ENCODE peak calls at places on chromosomes 7 and 10, in seven cellular contexts. E is ovary, H is astrocyte of the cerebellum, G is foreskin fibroblast, M is AG10803, Q is hepatocyte, I is bronchial epithelial cell. O is an unnamed sample.

GRCh38 chr7:157719008-157719682 is 382.3 kb downstream of the DNAJB6 start:
- DNase-seq in G (no peak), I (no peak), M (no peak), E (no peak), Q (no peak), H (no peak), O (no peak)

GRCh38 chr7:75743455-75743859 is 4.7 kb upstream of the HIP1 start:
- DNase-seq in M (no peak), H (no peak), G (peak), I (no peak), E (no peak), Q (peak), O (no peak)

GRCh38 chr10:16280595-16280994 is 156.2 kb upstream of the PTER start:
- DNase-seq in Q (no peak), H (no peak), I (no peak), G (no peak), E (no peak), M (no peak), O (no peak)

GRCh38 chr7:116726149-116726548 is 54.2 kb downstream of the MET start:
- DNase-seq in M (no peak), G (no peak), Q (no peak), H (no peak), I (no peak), E (no peak), O (no peak)

GRCh38 chr10:120578123-120578522 is 121.1 kb downstream of the PLPP4 start:
- DNase-seq in G (no peak), E (no peak), Q (no peak), H (no peak), I (no peak), M (no peak), O (no peak)

GRCh38 chr10:86729677-86730076 is 26.7 kb upstream of the BMPR1A start:
- DNase-seq in M (no peak), H (no peak), I (peak), Q (no peak), E (no peak), G (no peak), O (no peak)

GRCh38 chr7:18570890-18571478 is 75.4 kb downstream of the HDAC9 start:
- DNase-seq in Q (peak), G (peak), H (peak), E (no peak), M (peak), I (peak), O (no peak)

GRCh38 chr7:21028186-21028989 is 241.7 kb upstream of the SP8 start:
- DNase-seq in G (no peak), E (no peak), M (no peak), Q (peak), I (peak), H (no peak), O (peak)

GRCh38 chr7:70434376-70434775 is 697.6 kb upstream of the GALNT17 start:
- DNase-seq in E (no peak), G (no peak), Q (no peak), M (peak), I (peak), H (no peak), O (no peak)

GRCh38 chr10:100909506-100910260 is 3.1 kb upstream of the SLF2 start:
- DNase-seq in Q (peak), E (peak), G (peak), I (no peak), M (no peak), H (no peak), O (no peak)

GRCh38 chr7:289209-289755 is 688 bp upstream of the FOXL3 start:
- DNase-seq in E (no peak), M (no peak), Q (no peak), H (no peak), I (no peak), G (no peak), O (no peak)

GRCh38 chr7:156778668-156779067 is 114.3 kb downstream of the LMBR1 start:
- DNase-seq in M (no peak), Q (no peak), E (no peak), G (no peak), I (no peak), H (no peak), O (no peak)

GRCh38 chr7:7228472-7228871 is 46.1 kb downstream of the C1GALT1 start:
- DNase-seq in G (no peak), M (peak), Q (no peak), I (no peak), E (no peak), H (no peak), O (no peak)

GRCh38 chr10:103890194-103890658 is 27.8 kb downstream of the STN1 start:
- DNase-seq in H (no peak), M (no peak), G (no peak), I (peak), E (no peak), Q (peak), O (no peak)

GRCh38 chr10:25766213-25766612 is 167.8 kb upstream of the MYO3A start:
- DNase-seq in Q (no peak), M (no peak), I (no peak), E (no peak), H (no peak), G (no peak), O (no peak)

GRCh38 chr7:129779602-129780256 is 168.2 kb downstream of the NRF1 start:
- DNase-seq in H (no peak), I (peak), Q (peak), E (no peak), M (no peak), G (no peak), O (no peak)

GRCh38 chr7:66213637-66214036 is 8.5 kb downstream of the TPST1 start:
- DNase-seq in H (no peak), M (peak), G (peak), Q (no peak), I (peak), E (no peak), O (no peak)

GRCh38 chr7:92359801-92360200 is 87.5 kb upstream of the GATAD1 start:
- DNase-seq in H (no peak), I (no peak), G (no peak), E (no peak), Q (no peak), M (peak), O (no peak)

GRCh38 chr10:78780551-78780961 is 288.2 kb upstream of the ZMIZ1 start:
- DNase-seq in M (no peak), H (no peak), G (no peak), E (no peak), Q (no peak), I (no peak), O (no peak)

GRCh38 chr7:47369736-47370135 is 212.2 kb downstream of the TNS3 start:
- DNase-seq in M (no peak), I (peak), H (no peak), Q (no peak), E (no peak), G (no peak), O (no peak)

GRCh38 chr10:112973046-112973445 is 23.0 kb downstream of the TCF7L2 start:
- DNase-seq in E (no peak), I (no peak), H (no peak), M (no peak), Q (no peak), G (no peak), O (no peak)

GRCh38 chr7:125061776-125062397 is 132.3 kb upstream of the POT1 start:
- DNase-seq in Q (peak), I (peak), M (no peak), E (no peak), G (peak), H (peak), O (peak)

GRCh38 chr7:85342781-85343180 is 155.9 kb upstream of the SEMA3D start:
- DNase-seq in H (no peak), I (no peak), G (no peak), E (no peak), M (no peak), Q (no peak), O (no peak)

GRCh38 chr10:114624941-114625780 is 32.9 kb downstream of the ABLIM1 start:
- DNase-seq in H (no peak), G (peak), Q (no peak), I (peak), M (no peak), E (no peak), O (no peak)

DNA sequence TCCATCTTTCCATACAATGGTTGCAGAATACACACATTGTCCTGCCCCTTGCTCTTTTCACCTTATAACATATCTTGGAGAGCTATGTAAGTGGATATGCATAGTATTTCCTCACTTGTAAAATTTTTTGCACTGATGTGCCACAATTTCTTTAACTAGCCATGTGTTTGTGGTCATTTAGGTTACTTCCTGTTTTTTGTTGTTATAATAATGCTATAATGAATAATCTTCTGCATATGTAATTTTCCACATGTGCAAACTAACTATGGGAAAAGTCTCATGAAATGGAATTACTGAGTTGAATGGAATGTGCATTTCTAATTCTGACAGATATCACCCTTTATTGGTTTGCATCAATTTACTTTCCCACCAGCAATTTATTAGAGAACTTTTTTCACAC is 2.8 kb downstream of the TAS2R41 start:
- DNase-seq in G (no peak), Q (no peak), M (peak), I (no peak), H (no peak), E (no peak), O (no peak)
- TF ChIP-seq CTCF in G (no peak), Q (no peak), M (no peak), I (no peak), H (no peak), E (no peak), O (no peak)

DNA sequence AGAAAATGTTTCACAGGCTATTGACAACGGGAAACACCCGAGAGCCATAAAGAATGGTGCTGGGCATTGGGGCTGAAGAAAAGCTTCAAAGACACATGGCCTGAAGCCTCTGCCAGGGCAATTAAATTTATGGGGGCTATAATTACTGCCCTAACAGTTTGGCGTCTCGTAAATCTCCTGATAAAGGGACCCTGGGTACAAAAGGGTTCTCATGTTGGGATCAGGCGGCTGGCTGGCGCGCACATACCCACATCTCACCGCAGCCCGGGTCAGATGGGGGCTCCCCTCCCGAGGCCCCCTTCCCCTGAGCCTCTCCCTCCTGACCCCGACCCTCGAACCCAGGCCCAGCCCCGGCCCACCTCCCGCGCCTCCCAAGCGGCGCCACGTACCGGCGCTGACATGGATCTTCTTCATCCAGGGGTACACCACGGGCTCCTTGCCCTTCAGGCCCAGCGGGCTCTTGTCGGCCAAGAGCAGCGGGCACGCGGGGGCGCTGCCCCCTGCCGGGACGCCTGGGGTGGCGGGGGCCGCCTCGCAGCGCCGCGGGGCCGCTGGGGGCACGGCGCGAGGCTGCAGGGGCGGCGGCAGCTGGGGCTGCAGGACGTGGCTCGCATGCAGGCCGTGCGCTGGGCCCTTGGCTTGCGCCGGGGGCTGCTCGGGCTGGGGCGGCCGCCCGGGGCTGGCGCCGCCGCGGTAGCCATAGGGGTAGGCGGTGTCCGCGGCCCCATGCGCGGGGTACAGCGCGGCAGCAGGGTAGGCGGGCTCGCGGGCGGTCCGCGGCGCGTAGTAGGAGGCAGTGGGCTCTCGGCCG is 623 bp downstream of the HOXA4 start:
- DNase-seq in Q (peak), E (no peak), M (peak), H (no peak), G (no peak), I (no peak), O (no peak)
- H3K4me3 ChIP-seq in Q (peak), E (peak), M (peak), H (peak), G (peak), I (no peak), O (peak)

GRCh38 chr7:117781707-117782106 is 91.5 kb downstream of the CTTNBP2 start:
- DNase-seq in I (peak), H (no peak), E (no peak), M (no peak), Q (no peak), G (peak), O (no peak)
- TF ChIP-seq CTCF in I (peak), H (no peak), E (no peak), M (no peak), Q (no peak), G (no peak), O (peak)

DNA sequence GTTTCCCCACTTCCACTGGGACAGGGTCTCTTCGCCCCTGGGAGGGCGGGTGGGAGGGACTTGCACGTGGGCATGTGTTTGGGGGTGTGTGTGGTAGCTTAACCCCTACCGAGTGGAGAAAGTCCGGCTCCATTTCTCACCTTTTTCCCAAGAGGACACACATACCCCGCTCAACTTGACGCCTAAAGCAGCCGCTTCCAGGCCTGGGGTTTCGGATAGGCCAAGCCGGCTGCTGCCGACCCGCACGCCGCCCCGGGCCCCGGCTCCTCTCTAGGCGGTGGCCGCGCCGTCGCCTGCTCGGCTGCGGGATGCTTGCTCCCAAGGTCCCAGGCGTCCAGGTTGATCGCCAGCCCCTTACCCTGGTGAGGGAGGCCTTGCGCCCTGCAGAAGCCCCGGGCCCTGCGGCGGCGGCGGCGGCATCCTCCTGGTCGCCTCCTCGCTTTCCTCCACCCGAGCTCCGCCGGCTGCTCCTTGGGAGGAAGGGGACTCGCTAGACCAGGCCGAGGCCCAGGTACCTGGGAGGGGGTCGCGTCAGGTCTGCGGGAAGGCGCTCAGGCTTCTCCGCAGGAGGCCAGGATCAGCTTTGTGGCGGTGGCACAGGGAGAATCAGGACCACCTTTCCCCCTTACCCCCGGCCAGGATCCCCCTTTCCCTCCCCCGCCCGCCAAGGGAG is 3.2 kb upstream of the GATA3 start:
- DNase-seq in M (no peak), H (no peak), G (no peak), I (no peak), E (no peak), Q (peak), O (no peak)
- H3K4me3 ChIP-seq in M (no peak), H (no peak), G (no peak), I (no peak), E (no peak), Q (no peak), O (peak)

O was measured in kidney epithelial cell.